ENCODE peak calls at places on chromosomes 5 and 9, in five cellular contexts. One of them, this sample, is unnamed. For H3K9me3, the result is how much of the 10 kb centered on the place peaks cover.

GRCh38 chr5:143350790-143351603 is 52.5 kb downstream of the NR3C1 start:
- DNase-seq in CD8-positive, alpha-beta T cell: no peak
- DNase-seq in sigmoid colon: no peak
- DNase-seq in adrenal gland: no peak
- DNase-seq in tibial artery: no peak
- DNase-seq in this sample: no peak

GRCh38 chr5:75414241-75414640 is 77.2 kb downstream of the HMGCR start:
- DNase-seq in tibial artery: no peak
- DNase-seq in CD8-positive, alpha-beta T cell: no peak
- DNase-seq in adrenal gland: no peak
- DNase-seq in sigmoid colon: no peak
- DNase-seq in this sample: no peak

GRCh38 chr5:144368556-144368955 is 197.9 kb downstream of the KCTD16 start:
- DNase-seq in adrenal gland: no peak
- DNase-seq in CD8-positive, alpha-beta T cell: no peak
- DNase-seq in tibial artery: no peak
- DNase-seq in sigmoid colon: no peak
- DNase-seq in this sample: no peak

GRCh38 chr5:157665467-157666085 is 5.8 kb upstream of the C5orf52 start:
- DNase-seq in tibial artery: no peak
- DNase-seq in CD8-positive, alpha-beta T cell: no peak
- DNase-seq in adrenal gland: no peak
- DNase-seq in sigmoid colon: no peak
- DNase-seq in this sample: no peak

GRCh38 chr9:2622361-2623045 is 916 bp downstream of the VLDLR start:
- DNase-seq in tibial artery: peak
- DNase-seq in CD8-positive, alpha-beta T cell: peak
- DNase-seq in sigmoid colon: peak
- DNase-seq in adrenal gland: peak
- DNase-seq in this sample: peak

GRCh38 chr5:153678617-153679329 is 188.3 kb downstream of the GRIA1 start:
- DNase-seq in CD8-positive, alpha-beta T cell: no peak
- DNase-seq in adrenal gland: peak
- DNase-seq in tibial artery: no peak
- DNase-seq in sigmoid colon: no peak
- DNase-seq in this sample: no peak

GRCh38 chr9:96607971-96608370 is 11.7 kb downstream of the CDC14B start:
- DNase-seq in CD8-positive, alpha-beta T cell: no peak
- DNase-seq in adrenal gland: no peak
- DNase-seq in sigmoid colon: no peak
- DNase-seq in tibial artery: no peak
- DNase-seq in this sample: no peak

GRCh38 chr5:83400712-83401111 is 70.8 kb upstream of the VCAN start:
- DNase-seq in tibial artery: no peak
- DNase-seq in sigmoid colon: no peak
- DNase-seq in CD8-positive, alpha-beta T cell: no peak
- DNase-seq in adrenal gland: no peak
- DNase-seq in this sample: no peak

GRCh38 chr5:125044491-125045282 is 298.2 kb upstream of the ZNF608 start:
- DNase-seq in CD8-positive, alpha-beta T cell: no peak
- DNase-seq in sigmoid colon: no peak
- DNase-seq in adrenal gland: no peak
- DNase-seq in tibial artery: no peak
- DNase-seq in this sample: no peak

GRCh38 chr9:76374702-76375543 is 19.3 kb downstream of the RFK start:
- DNase-seq in sigmoid colon: peak
- DNase-seq in CD8-positive, alpha-beta T cell: no peak
- DNase-seq in tibial artery: no peak
- DNase-seq in adrenal gland: peak
- DNase-seq in this sample: peak

GRCh38 chr9:131237931-131238401 is 38.3 kb downstream of the FAM78A start:
- DNase-seq in tibial artery: peak
- DNase-seq in CD8-positive, alpha-beta T cell: peak
- DNase-seq in sigmoid colon: peak
- DNase-seq in adrenal gland: peak
- DNase-seq in this sample: peak

GRCh38 chr5:133309981-133310630 is 258.3 kb downstream of the HSPA4 start:
- DNase-seq in sigmoid colon: no peak
- DNase-seq in CD8-positive, alpha-beta T cell: no peak
- DNase-seq in adrenal gland: no peak
- DNase-seq in tibial artery: no peak
- DNase-seq in this sample: no peak

GRCh38 chr5:105274079-105274478 is 1711.5 kb upstream of the NUDT12 start:
- DNase-seq in CD8-positive, alpha-beta T cell: no peak
- DNase-seq in tibial artery: no peak
- DNase-seq in sigmoid colon: no peak
- DNase-seq in adrenal gland: no peak
- DNase-seq in this sample: no peak

GRCh38 chr5:10467281-10468198 is 25.9 kb downstream of the ROPN1L start:
- DNase-seq in adrenal gland: no peak
- DNase-seq in sigmoid colon: no peak
- DNase-seq in CD8-positive, alpha-beta T cell: no peak
- DNase-seq in tibial artery: no peak
- DNase-seq in this sample: no peak

GRCh38 chr5:1521054-1521453 is 2.7 kb downstream of the LPCAT1 start:
- DNase-seq in CD8-positive, alpha-beta T cell: peak
- DNase-seq in sigmoid colon: peak
- DNase-seq in adrenal gland: no peak
- DNase-seq in tibial artery: no peak
- DNase-seq in this sample: peak

GRCh38 chr9:93479726-93480125 is 26.3 kb upstream of the FAM120AOS start:
- DNase-seq in sigmoid colon: no peak
- DNase-seq in CD8-positive, alpha-beta T cell: no peak
- DNase-seq in adrenal gland: no peak
- DNase-seq in tibial artery: no peak
- DNase-seq in this sample: no peak

GRCh38 chr5:54309751-54310432 is 481 bp downstream of the ARL15 start:
- DNase-seq in tibial artery: peak
- DNase-seq in adrenal gland: peak
- DNase-seq in sigmoid colon: peak
- DNase-seq in CD8-positive, alpha-beta T cell: peak
- DNase-seq in this sample: peak

GRCh38 chr5:123708074-123708806 is 196.3 kb downstream of the CSNK1G3 start:
- DNase-seq in sigmoid colon: no peak
- DNase-seq in CD8-positive, alpha-beta T cell: no peak
- DNase-seq in tibial artery: no peak
- DNase-seq in adrenal gland: no peak
- DNase-seq in this sample: no peak

GRCh38 chr5:160525471-160526261 is 104.0 kb downstream of the PTTG1 start:
- DNase-seq in tibial artery: no peak
- DNase-seq in sigmoid colon: no peak
- DNase-seq in adrenal gland: no peak
- DNase-seq in CD8-positive, alpha-beta T cell: no peak
- DNase-seq in this sample: no peak

GRCh38 chr9:96612966-96613589 is 6.6 kb downstream of the CDC14B start:
- DNase-seq in tibial artery: no peak
- DNase-seq in adrenal gland: no peak
- DNase-seq in CD8-positive, alpha-beta T cell: no peak
- DNase-seq in sigmoid colon: no peak
- DNase-seq in this sample: no peak

GRCh38 chr5:50873594-50874276 is 207.3 kb downstream of the PARP8 start:
- DNase-seq in CD8-positive, alpha-beta T cell: no peak
- DNase-seq in sigmoid colon: no peak
- DNase-seq in tibial artery: no peak
- DNase-seq in adrenal gland: no peak
- DNase-seq in this sample: no peak

GRCh38 chr5:161105563-161105962 is 253.6 kb upstream of the ATP10B start:
- DNase-seq in CD8-positive, alpha-beta T cell: no peak
- DNase-seq in adrenal gland: no peak
- DNase-seq in sigmoid colon: no peak
- DNase-seq in tibial artery: no peak
- DNase-seq in this sample: no peak

GRCh38 chr5:6745706-6746217 is 32.5 kb downstream of the TENT4A start:
- DNase-seq in tibial artery: no peak
- DNase-seq in sigmoid colon: peak
- DNase-seq in CD8-positive, alpha-beta T cell: no peak
- DNase-seq in adrenal gland: no peak
- DNase-seq in this sample: no peak

GRCh38 chr5:62731011-62731410 is 152.4 kb downstream of the LRRC70 start:
- DNase-seq in adrenal gland: no peak
- DNase-seq in sigmoid colon: no peak
- DNase-seq in tibial artery: no peak
- DNase-seq in CD8-positive, alpha-beta T cell: no peak
- DNase-seq in this sample: no peak

GRCh38 chr5:117621921-117622320 is 1047.3 kb upstream of the SEMA6A start:
- DNase-seq in adrenal gland: no peak
- DNase-seq in tibial artery: no peak
- DNase-seq in CD8-positive, alpha-beta T cell: no peak
- DNase-seq in sigmoid colon: no peak
- DNase-seq in this sample: no peak

GRCh38 chr9:77731008-77731698 is 83.0 kb upstream of the GNA14 start:
- DNase-seq in adrenal gland: no peak
- DNase-seq in tibial artery: no peak
- DNase-seq in sigmoid colon: no peak
- DNase-seq in CD8-positive, alpha-beta T cell: no peak
- DNase-seq in this sample: no peak

GRCh38 chr9:37262410-37262809 is 142.0 kb downstream of the ZCCHC7 start:
- DNase-seq in adrenal gland: peak
- DNase-seq in sigmoid colon: no peak
- DNase-seq in CD8-positive, alpha-beta T cell: no peak
- DNase-seq in tibial artery: no peak
- DNase-seq in this sample: no peak

GRCh38 chr9:4620046-4620765 is 41.9 kb upstream of the PLPP6 start:
- DNase-seq in tibial artery: no peak
- DNase-seq in CD8-positive, alpha-beta T cell: no peak
- DNase-seq in sigmoid colon: no peak
- DNase-seq in adrenal gland: no peak
- DNase-seq in this sample: no peak

GRCh38 chr9:7523644-7524043 is 275.9 kb downstream of the DMAC1 start:
- DNase-seq in sigmoid colon: no peak
- DNase-seq in CD8-positive, alpha-beta T cell: no peak
- DNase-seq in adrenal gland: no peak
- DNase-seq in tibial artery: no peak
- DNase-seq in this sample: no peak

GRCh38 chr9:1047605-1048235 is 2.4 kb upstream of the DMRT2 start:
- DNase-seq in adrenal gland: no peak
- DNase-seq in tibial artery: no peak
- DNase-seq in CD8-positive, alpha-beta T cell: no peak
- DNase-seq in sigmoid colon: no peak
- DNase-seq in this sample: no peak

GRCh38 chr9:75239176-75239575 is 150.9 kb downstream of the OSTF1 start:
- DNase-seq in tibial artery: no peak
- DNase-seq in CD8-positive, alpha-beta T cell: no peak
- DNase-seq in adrenal gland: no peak
- DNase-seq in sigmoid colon: no peak
- DNase-seq in this sample: peak

GRCh38 chr5:68264024-68264956 is 48.7 kb downstream of the PIK3R1 start:
- DNase-seq in sigmoid colon: no peak
- DNase-seq in adrenal gland: no peak
- DNase-seq in CD8-positive, alpha-beta T cell: no peak
- DNase-seq in tibial artery: no peak
- DNase-seq in this sample: peak

GRCh38 chr5:32100903-32101302 is 73.2 kb downstream of the GOLPH3 start:
- DNase-seq in sigmoid colon: no peak
- DNase-seq in CD8-positive, alpha-beta T cell: no peak
- DNase-seq in tibial artery: no peak
- DNase-seq in adrenal gland: no peak
- DNase-seq in this sample: no peak

GRCh38 chr9:4596165-4596922 is 65.8 kb upstream of the PLPP6 start:
- DNase-seq in adrenal gland: no peak
- DNase-seq in CD8-positive, alpha-beta T cell: peak
- DNase-seq in tibial artery: no peak
- DNase-seq in sigmoid colon: no peak
- DNase-seq in this sample: no peak

GRCh38 chr5:76641514-76642120 is 18.4 kb upstream of the F2RL2 start:
- DNase-seq in sigmoid colon: no peak
- DNase-seq in adrenal gland: peak
- DNase-seq in CD8-positive, alpha-beta T cell: peak
- DNase-seq in tibial artery: no peak
- DNase-seq in this sample: peak

GRCh38 chr9:127979333-127980055 is 1.3 kb downstream of the EEIG1 start:
- DNase-seq in adrenal gland: no peak
- DNase-seq in sigmoid colon: peak
- DNase-seq in tibial artery: peak
- DNase-seq in CD8-positive, alpha-beta T cell: peak
- DNase-seq in this sample: peak

GRCh38 chr9:127976498-127976897 is 4.3 kb downstream of the EEIG1 start:
- DNase-seq in tibial artery: no peak
- DNase-seq in adrenal gland: no peak
- DNase-seq in sigmoid colon: no peak
- DNase-seq in CD8-positive, alpha-beta T cell: no peak
- DNase-seq in this sample: peak

GRCh38 chr9:127976943-127977871 is 3.6 kb downstream of the EEIG1 start:
- DNase-seq in adrenal gland: no peak
- DNase-seq in sigmoid colon: no peak
- DNase-seq in tibial artery: no peak
- DNase-seq in CD8-positive, alpha-beta T cell: no peak
- DNase-seq in this sample: no peak

GRCh38 chr9:127979015-127979332 is 1.8 kb downstream of the EEIG1 start:
- DNase-seq in tibial artery: no peak
- DNase-seq in CD8-positive, alpha-beta T cell: no peak
- DNase-seq in adrenal gland: no peak
- DNase-seq in sigmoid colon: no peak
- DNase-seq in this sample: no peak

GRCh38 chr9:127977877-127978647 is 2.7 kb downstream of the EEIG1 start:
- DNase-seq in adrenal gland: no peak
- DNase-seq in tibial artery: peak
- DNase-seq in CD8-positive, alpha-beta T cell: no peak
- DNase-seq in sigmoid colon: peak
- DNase-seq in this sample: peak
- TF ChIP-seq CTCF in adrenal gland: no peak
- TF ChIP-seq CTCF in tibial artery: no peak
- TF ChIP-seq CTCF in CD8-positive, alpha-beta T cell: no peak
- TF ChIP-seq CTCF in sigmoid colon: no peak
- TF ChIP-seq CTCF in this sample: no peak

GRCh38 chr9:113222482-113222841 is 1.1 kb downstream of the SLC31A1 start:
- DNase-seq in adrenal gland: no peak
- DNase-seq in tibial artery: no peak
- DNase-seq in sigmoid colon: no peak
- DNase-seq in CD8-positive, alpha-beta T cell: no peak
- DNase-seq in this sample: no peak
- H3K4me3 ChIP-seq in adrenal gland: no peak
- H3K4me3 ChIP-seq in tibial artery: peak
- H3K4me3 ChIP-seq in sigmoid colon: peak
- H3K4me3 ChIP-seq in CD8-positive, alpha-beta T cell: no peak
- H3K4me3 ChIP-seq in this sample: no peak

DNA sequence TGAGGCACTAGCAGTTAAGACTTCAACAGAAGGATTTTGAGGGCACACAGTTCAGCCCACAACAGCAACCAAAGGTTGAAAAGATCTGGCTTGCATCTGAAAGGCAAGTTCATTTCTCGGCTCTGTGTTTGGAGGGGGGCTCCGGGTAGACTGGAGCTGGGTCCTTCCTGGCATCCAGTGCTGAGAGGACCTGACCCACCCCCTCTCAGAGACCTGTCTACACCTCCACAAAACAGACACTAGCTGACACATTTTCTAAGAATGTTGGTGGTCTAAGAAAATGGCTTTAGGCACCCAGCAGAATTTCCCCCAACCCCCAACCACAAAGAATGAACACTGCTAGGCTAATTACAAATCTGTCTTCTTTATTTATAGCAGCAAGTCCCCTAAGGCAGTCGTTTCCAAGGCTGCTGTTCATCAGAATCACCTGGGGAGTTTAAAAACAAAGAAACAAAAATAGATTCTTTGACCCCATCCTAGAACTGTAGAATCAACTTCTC is 6.2 kb upstream of the PTCH1 start:
- DNase-seq in tibial artery: no peak
- DNase-seq in adrenal gland: no peak
- DNase-seq in sigmoid colon: no peak
- DNase-seq in CD8-positive, alpha-beta T cell: no peak
- DNase-seq in this sample: no peak
- H3K9me3 ChIP-seq in tibial artery: under half
- H3K9me3 ChIP-seq in adrenal gland: under half
- H3K9me3 ChIP-seq in sigmoid colon: under half
- H3K9me3 ChIP-seq in CD8-positive, alpha-beta T cell: under half
- H3K9me3 ChIP-seq in this sample: under half

GRCh38 chr9:136626740-136627642 is 35.7 kb upstream of the EGFL7 start:
- DNase-seq in CD8-positive, alpha-beta T cell: no peak
- DNase-seq in adrenal gland: no peak
- DNase-seq in sigmoid colon: no peak
- DNase-seq in tibial artery: no peak
- DNase-seq in this sample: no peak
- TF ChIP-seq CTCF in CD8-positive, alpha-beta T cell: no peak
- TF ChIP-seq CTCF in adrenal gland: no peak
- TF ChIP-seq CTCF in sigmoid colon: no peak
- TF ChIP-seq CTCF in tibial artery: no peak
- TF ChIP-seq CTCF in this sample: no peak